ENCODE peak calls at places on chromosomes 7 and 10, in four cellular contexts. Z is upper lobe of left lung, W is hepatocyte, Y is epithelial cell of esophagus. V is an unnamed sample.

GRCh38 chr7:95688931-95689453 is 83.4 kb upstream of the DYNC1I1 start:
- DNase-seq in Z (no peak), W (no peak), Y (peak), V (no peak)

GRCh38 chr7:46145412-46145811 is 224.3 kb upstream of the IGFBP3 start:
- DNase-seq in Y (peak), W (peak), Z (no peak), V (no peak)

GRCh38 chr10:93820434-93820833 is 62.7 kb downstream of the LGI1 start:
- DNase-seq in W (no peak), Y (no peak), Z (no peak), V (no peak)

GRCh38 chr7:100902638-100903037 is 7.0 kb upstream of the ACHE start:
- DNase-seq in W (no peak), Z (no peak), Y (no peak), V (no peak)

GRCh38 chr7:12529971-12530710 is 40.4 kb upstream of the SCIN start:
- DNase-seq in Z (no peak), Y (no peak), W (no peak), V (no peak)

GRCh38 chr7:18829518-18830252 is 287.8 kb downstream of the TWIST1 start:
- DNase-seq in Y (peak), Z (no peak), W (no peak), V (no peak)

GRCh38 chr7:143975617-143976016 is 21.0 kb downstream of the OR2F1 start:
- DNase-seq in Y (peak), Z (no peak), W (no peak), V (no peak)

GRCh38 chr7:132145466-132145865 is 430.8 kb downstream of the PLXNA4 start:
- DNase-seq in W (peak), Y (peak), Z (no peak), V (no peak)

GRCh38 chr7:37052673-37053072 is 328.4 kb upstream of the AOAH start:
- DNase-seq in W (peak), Y (peak), Z (no peak), V (peak)

GRCh38 chr7:133517766-133518165 is 264.9 kb downstream of the EXOC4 start:
- DNase-seq in Z (no peak), W (no peak), Y (no peak), V (no peak)

GRCh38 chr7:156504687-156505545 is 135.7 kb upstream of the RNF32 start:
- DNase-seq in Y (no peak), Z (no peak), W (no peak), V (no peak)

GRCh38 chr7:138338361-138338760 is 121.7 kb upstream of the TRIM24 start:
- DNase-seq in Z (no peak), W (no peak), Y (no peak), V (no peak)

GRCh38 chr7:118153551-118154177 is 30.3 kb upstream of the LSM8 start:
- DNase-seq in Y (peak), W (peak), Z (no peak), V (no peak)

GRCh38 chr7:89988070-89988469 is 166.2 kb upstream of the STEAP1 start:
- DNase-seq in Z (no peak), W (no peak), Y (peak), V (no peak)

GRCh38 chr7:106165328-106165727 is 53.2 kb upstream of the SYPL1 start:
- DNase-seq in Z (no peak), Y (peak), W (no peak), V (no peak)

GRCh38 chr10:126262186-126262838 is 126.0 kb downstream of the ADAM12 start:
- DNase-seq in Y (no peak), W (no peak), Z (no peak), V (no peak)

GRCh38 chr7:141701489-141702046 is 398 bp downstream of the DENND11 start:
- DNase-seq in Z (peak), W (peak), Y (peak), V (peak)

GRCh38 chr7:97479740-97480290 is 252.1 kb upstream of the TAC1 start:
- DNase-seq in W (no peak), Z (no peak), Y (no peak), V (no peak)

GRCh38 chr10:10542368-10542961 is 475.2 kb upstream of the CELF2 start:
- DNase-seq in W (no peak), Y (no peak), Z (no peak), V (no peak)

GRCh38 chr10:103367379-103367781 is 396 bp upstream of the TAF5 start:
- DNase-seq in Z (no peak), Y (no peak), W (no peak), V (no peak)

GRCh38 chr10:132263866-132264265 is 43.9 kb downstream of the STK32C start:
- DNase-seq in Y (no peak), Z (no peak), W (no peak), V (no peak)

GRCh38 chr10:77253037-77253436 is 384.6 kb downstream of the KCNMA1 start:
- DNase-seq in W (no peak), Z (no peak), Y (no peak), V (no peak)

DNA sequence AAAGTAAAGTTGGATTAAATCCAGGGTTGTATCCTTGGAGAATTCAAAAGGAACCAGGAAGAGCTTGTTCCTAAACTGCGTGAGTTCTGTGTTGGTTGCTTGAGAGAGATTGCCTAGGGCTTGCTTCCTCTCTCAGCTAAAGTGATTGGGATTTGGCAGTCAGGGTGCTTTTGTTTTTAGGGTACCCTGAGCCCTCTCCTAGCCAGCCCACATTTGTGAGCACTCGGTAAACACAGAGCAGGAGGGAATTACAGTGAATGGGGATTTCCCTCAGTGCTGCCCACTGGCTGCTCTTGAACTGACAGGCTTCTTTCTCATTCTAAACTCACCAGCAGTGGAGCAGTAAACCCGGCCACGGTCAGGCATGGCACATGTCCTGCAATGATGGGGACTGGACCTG is 146.9 kb downstream of the TPST1 start:
- DNase-seq in Y (peak), W (peak), Z (peak), V (no peak)
- TF ChIP-seq CTCF in Y (no peak), W (no peak), Z (no peak), V (no peak)

GRCh38 chr7:24821045-24821853 is 64.0 kb upstream of the GSDME start:
- DNase-seq in Y (peak), W (peak), Z (peak), V (peak)
- TF ChIP-seq CTCF in Y (peak), W (peak), Z (peak), V (no peak)

GRCh38 chr10:95741807-95742528 is 14.0 kb upstream of the ENTPD1 start:
- DNase-seq in Z (peak), Y (no peak), W (peak), V (no peak)
- TF ChIP-seq CTCF in Z (peak), Y (no peak), W (no peak), V (no peak)

GRCh38 chr10:34677591-34677990 is 137.5 kb downstream of the PARD3 start:
- DNase-seq in Y (no peak), W (no peak), Z (no peak), V (no peak)
- TF ChIP-seq CTCF in Y (no peak), W (peak), Z (no peak), V (no peak)

GRCh38 chr10:88902328-88902789 is 22.3 kb downstream of the STAMBPL1 start:
- DNase-seq in Z (no peak), Y (no peak), W (no peak), V (no peak)
- TF ChIP-seq CTCF in Z (no peak), Y (no peak), W (no peak), V (no peak)

GRCh38 chr10:35377050-35377723 is 40.9 kb downstream of the CCNY start:
- DNase-seq in Y (peak), W (no peak), Z (no peak), V (no peak)

GRCh38 chr10:35382096-35382495 is 45.8 kb downstream of the CCNY start:
- DNase-seq in Z (no peak), W (no peak), Y (no peak), V (no peak)

GRCh38 chr10:35375091-35375765 is 38.9 kb downstream of the CCNY start:
- DNase-seq in Z (no peak), W (no peak), Y (peak), V (no peak)

GRCh38 chr10:35378547-35379210 is 42.4 kb downstream of the CCNY start:
- DNase-seq in Z (no peak), W (no peak), Y (peak), V (no peak)

DNA sequence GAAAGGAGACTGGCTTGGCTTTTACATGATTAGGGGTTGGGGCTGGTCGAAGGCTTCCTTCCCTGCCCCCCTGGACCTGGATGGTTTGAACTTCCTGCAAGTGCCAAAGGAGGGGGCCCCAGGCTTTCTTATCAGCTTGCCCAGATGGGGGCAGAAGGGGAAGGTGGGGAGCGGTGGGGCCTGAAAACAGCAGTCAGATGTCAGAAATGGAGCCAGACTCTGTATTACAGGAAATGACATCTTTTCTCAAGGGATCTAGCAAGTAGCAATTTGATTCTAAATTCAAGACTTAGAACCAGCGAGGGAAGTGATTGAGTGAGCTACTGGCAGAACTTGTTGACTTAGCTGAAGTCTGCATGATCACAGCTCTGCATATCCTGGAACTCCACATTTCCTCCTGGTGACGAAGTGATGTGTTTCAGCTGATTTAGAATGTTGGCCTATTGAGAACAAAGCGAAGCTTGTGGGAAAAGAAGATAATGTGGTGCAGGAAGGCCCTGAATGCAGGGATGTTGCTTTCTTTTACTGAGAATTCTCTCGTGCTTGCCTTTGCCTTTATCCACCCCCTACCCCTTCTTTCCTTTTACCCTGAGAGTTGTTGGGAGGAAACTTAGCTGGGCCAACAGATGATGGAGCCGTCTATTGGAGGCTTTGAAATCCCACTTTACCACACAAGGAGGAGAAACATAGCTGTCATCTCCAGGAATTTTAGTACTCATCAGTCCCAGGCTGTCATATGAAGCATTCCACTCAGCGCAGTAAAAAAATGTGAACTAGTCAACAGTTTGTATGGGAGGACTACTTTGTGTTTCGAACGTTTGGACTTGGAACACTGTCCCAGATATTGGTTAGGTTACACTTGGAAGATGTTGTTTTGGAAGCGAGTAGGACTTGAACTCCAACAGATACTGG is 43.2 kb downstream of the CCNY start:
- DNase-seq in W (peak), Z (no peak), Y (peak), V (no peak)
- TF ChIP-seq CTCF in W (no peak), Z (peak), Y (no peak), V (no peak)

DNA sequence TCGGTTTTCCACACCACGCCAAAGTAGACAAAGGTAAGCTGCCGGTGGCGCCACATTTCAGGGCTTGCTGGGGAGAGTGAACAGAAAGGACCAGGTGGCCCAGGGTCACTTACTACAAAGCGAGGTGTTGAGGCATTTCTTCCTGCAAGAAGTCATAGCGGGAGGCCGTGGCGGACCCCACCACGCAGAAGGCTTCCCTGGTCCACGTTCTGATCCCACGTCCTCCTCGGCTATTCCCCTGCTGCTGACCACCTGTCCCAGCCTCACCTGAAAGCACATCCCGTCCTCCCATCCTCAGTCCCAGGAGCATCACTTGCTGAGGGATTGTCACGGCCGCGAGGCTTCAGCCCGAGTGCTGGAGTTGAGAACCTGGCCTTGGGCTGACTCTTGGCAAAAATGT is 139.2 kb downstream of the DYNC2I1 start:
- DNase-seq in W (no peak), Y (no peak), Z (no peak), V (no peak)
- TF ChIP-seq CTCF in W (no peak), Y (no peak), Z (no peak), V (no peak)

GRCh38 chr7:81627565-81628287 is 142.1 kb downstream of the HGF start:
- DNase-seq in Y (peak), W (no peak), Z (no peak), V (no peak)

GRCh38 chr7:81630600-81630999 is 139.2 kb downstream of the HGF start:
- DNase-seq in Z (no peak), W (no peak), Y (no peak), V (no peak)

GRCh38 chr7:81632418-81632817 is 137.4 kb downstream of the HGF start:
- DNase-seq in Z (no peak), Y (peak), W (no peak), V (no peak)

GRCh38 chr7:81626008-81626407 is 143.8 kb downstream of the HGF start:
- DNase-seq in W (no peak), Z (no peak), Y (no peak), V (no peak)

DNA sequence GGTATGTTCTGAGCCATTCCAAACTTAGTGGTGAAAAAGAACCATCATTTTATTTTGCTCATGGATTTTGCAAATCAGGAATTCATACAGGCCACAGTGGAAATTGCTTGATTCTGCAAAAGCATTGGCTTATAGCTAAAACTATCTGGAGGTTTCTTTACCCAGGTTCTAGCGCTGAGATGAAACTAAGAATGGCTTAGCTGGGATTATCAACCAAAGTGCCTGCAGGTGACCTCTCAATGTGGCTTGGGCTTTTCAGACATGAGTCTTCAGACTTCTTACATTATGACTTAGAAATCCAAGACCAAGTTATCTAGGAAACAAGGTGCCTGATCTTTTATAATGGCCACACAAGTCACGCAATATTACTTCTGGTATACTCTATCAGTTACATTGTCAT is 140.1 kb downstream of the HGF start:
- DNase-seq in W (no peak), Y (no peak), Z (no peak), V (no peak)
- TF ChIP-seq CTCF in W (no peak), Y (no peak), Z (no peak), V (no peak)

GRCh38 chr7:28768577-28769147 is 189.5 kb downstream of the TRIL start:
- DNase-seq in Z (no peak), W (no peak), Y (peak), V (no peak)

GRCh38 chr7:28771901-28772622 is 186.1 kb downstream of the TRIL start:
- DNase-seq in W (no peak), Y (no peak), Z (no peak), V (no peak)

GRCh38 chr7:28767356-28767755 is 190.8 kb downstream of the TRIL start:
- DNase-seq in W (no peak), Z (no peak), Y (no peak), V (no peak)

GRCh38 chr7:28761485-28761884 is 196.6 kb downstream of the TRIL start:
- DNase-seq in Z (no peak), Y (no peak), W (no peak), V (no peak)

GRCh38 chr7:28766359-28766758 is 191.8 kb downstream of the TRIL start:
- DNase-seq in Z (no peak), W (no peak), Y (no peak), V (no peak)
- TF ChIP-seq CTCF in Z (no peak), W (no peak), Y (no peak), V (no peak)